ENCODE peak calls at places on chromosomes 3 and 15, in six cellular contexts. One of them, this sample, is unnamed.

GRCh38 chr3:42750834-42751233 is 22.2 kb downstream of the CCDC13 start:
- DNase-seq in naive thymus-derived CD8-positive, alpha-beta T cell: no peak
- DNase-seq in GDM1: no peak
- DNase-seq in HCT116: no peak
- DNase-seq in anterior cingulate cortex: no peak
- DNase-seq in hypothalamus: no peak
- DNase-seq in this sample: no peak

GRCh38 chr3:129410971-129411370 is 17.5 kb downstream of the EFCAB12 start:
- DNase-seq in naive thymus-derived CD8-positive, alpha-beta T cell: no peak
- DNase-seq in GDM1: no peak
- DNase-seq in HCT116: no peak
- DNase-seq in anterior cingulate cortex: no peak
- DNase-seq in hypothalamus: no peak
- DNase-seq in this sample: no peak

GRCh38 chr3:134709563-134710312 is 58.9 kb upstream of the KY start:
- DNase-seq in naive thymus-derived CD8-positive, alpha-beta T cell: no peak
- DNase-seq in GDM1: no peak
- DNase-seq in HCT116: no peak
- DNase-seq in anterior cingulate cortex: no peak
- DNase-seq in hypothalamus: no peak
- DNase-seq in this sample: no peak

GRCh38 chr3:112629425-112629824 is 11.5 kb downstream of the CCDC80 start:
- DNase-seq in naive thymus-derived CD8-positive, alpha-beta T cell: no peak
- DNase-seq in GDM1: peak; percentile 47
- DNase-seq in HCT116: peak; percentile 28
- DNase-seq in anterior cingulate cortex: no peak
- DNase-seq in hypothalamus: peak; percentile 34
- DNase-seq in this sample: peak; percentile 12

GRCh38 chr3:154598166-154598565 is 168.2 kb upstream of the GPR149 start:
- DNase-seq in naive thymus-derived CD8-positive, alpha-beta T cell: no peak
- DNase-seq in GDM1: no peak
- DNase-seq in HCT116: no peak
- DNase-seq in anterior cingulate cortex: no peak
- DNase-seq in hypothalamus: no peak
- DNase-seq in this sample: no peak

GRCh38 chr15:89814112-89814742 is 425 bp downstream of the ANPEP start:
- DNase-seq in naive thymus-derived CD8-positive, alpha-beta T cell: no peak
- DNase-seq in GDM1: no peak
- DNase-seq in HCT116: no peak
- DNase-seq in anterior cingulate cortex: no peak
- DNase-seq in hypothalamus: no peak
- DNase-seq in this sample: no peak

GRCh38 chr15:48021336-48022086 is 99.3 kb upstream of the SLC24A5 start:
- DNase-seq in naive thymus-derived CD8-positive, alpha-beta T cell: no peak
- DNase-seq in GDM1: no peak
- DNase-seq in HCT116: no peak
- DNase-seq in anterior cingulate cortex: no peak
- DNase-seq in hypothalamus: no peak
- DNase-seq in this sample: no peak

GRCh38 chr3:46715507-46716175 is 2.0 kb downstream of the PRSS50 start:
- DNase-seq in naive thymus-derived CD8-positive, alpha-beta T cell: no peak
- DNase-seq in GDM1: no peak
- DNase-seq in HCT116: no peak
- DNase-seq in anterior cingulate cortex: no peak
- DNase-seq in hypothalamus: no peak
- DNase-seq in this sample: no peak

GRCh38 chr3:12369598-12369997 is 80.7 kb downstream of the PPARG start:
- DNase-seq in naive thymus-derived CD8-positive, alpha-beta T cell: no peak
- DNase-seq in GDM1: no peak
- DNase-seq in HCT116: no peak
- DNase-seq in anterior cingulate cortex: no peak
- DNase-seq in hypothalamus: no peak
- DNase-seq in this sample: no peak

GRCh38 chr3:187744169-187745151 is 808 bp downstream of the BCL6 start:
- DNase-seq in naive thymus-derived CD8-positive, alpha-beta T cell: no peak
- DNase-seq in GDM1: no peak
- DNase-seq in HCT116: no peak
- DNase-seq in anterior cingulate cortex: peak; percentile 40
- DNase-seq in hypothalamus: no peak
- DNase-seq in this sample: peak; percentile 35

GRCh38 chr15:68829068-68829467 is 8.4 kb upstream of the ANP32A start:
- DNase-seq in naive thymus-derived CD8-positive, alpha-beta T cell: no peak
- DNase-seq in GDM1: no peak
- DNase-seq in HCT116: no peak
- DNase-seq in anterior cingulate cortex: no peak
- DNase-seq in hypothalamus: no peak
- DNase-seq in this sample: peak; percentile 81

GRCh38 chr3:41167722-41168497 is 31.4 kb upstream of the CTNNB1 start:
- DNase-seq in naive thymus-derived CD8-positive, alpha-beta T cell: no peak
- DNase-seq in GDM1: no peak
- DNase-seq in HCT116: no peak
- DNase-seq in anterior cingulate cortex: no peak
- DNase-seq in hypothalamus: no peak
- DNase-seq in this sample: no peak

GRCh38 chr3:105518806-105519418 is 152.2 kb downstream of the ALCAM start:
- DNase-seq in naive thymus-derived CD8-positive, alpha-beta T cell: no peak
- DNase-seq in GDM1: peak; percentile 35
- DNase-seq in HCT116: peak; percentile 54
- DNase-seq in anterior cingulate cortex: no peak
- DNase-seq in hypothalamus: no peak
- DNase-seq in this sample: no peak

GRCh38 chr3:60177726-60178125 is 1073.5 kb downstream of the FHIT start:
- DNase-seq in naive thymus-derived CD8-positive, alpha-beta T cell: no peak
- DNase-seq in GDM1: no peak
- DNase-seq in HCT116: no peak
- DNase-seq in anterior cingulate cortex: no peak
- DNase-seq in hypothalamus: no peak
- DNase-seq in this sample: no peak

GRCh38 chr3:42703695-42704025 is 1.1 kb upstream of the HHATL start:
- DNase-seq in naive thymus-derived CD8-positive, alpha-beta T cell: no peak
- DNase-seq in GDM1: no peak
- DNase-seq in HCT116: no peak
- DNase-seq in anterior cingulate cortex: no peak
- DNase-seq in hypothalamus: no peak
- DNase-seq in this sample: no peak

GRCh38 chr3:175741951-175742350 is 882.8 kb downstream of the NAALADL2 start:
- DNase-seq in naive thymus-derived CD8-positive, alpha-beta T cell: no peak
- DNase-seq in GDM1: no peak
- DNase-seq in HCT116: no peak
- DNase-seq in anterior cingulate cortex: no peak
- DNase-seq in hypothalamus: no peak
- DNase-seq in this sample: no peak

GRCh38 chr15:40590635-40591105 is 3.4 kb upstream of the KNL1 start:
- DNase-seq in naive thymus-derived CD8-positive, alpha-beta T cell: no peak
- DNase-seq in GDM1: no peak
- DNase-seq in HCT116: no peak
- DNase-seq in anterior cingulate cortex: no peak
- DNase-seq in hypothalamus: no peak
- DNase-seq in this sample: no peak

GRCh38 chr3:172647823-172648222 is 63.0 kb downstream of the NCEH1 start:
- DNase-seq in naive thymus-derived CD8-positive, alpha-beta T cell: no peak
- DNase-seq in GDM1: no peak
- DNase-seq in HCT116: peak; percentile 43
- DNase-seq in anterior cingulate cortex: no peak
- DNase-seq in hypothalamus: no peak
- DNase-seq in this sample: no peak

GRCh38 chr15:29857196-29857595 is 34.9 kb upstream of the TJP1 start:
- DNase-seq in naive thymus-derived CD8-positive, alpha-beta T cell: no peak
- DNase-seq in GDM1: no peak
- DNase-seq in HCT116: no peak
- DNase-seq in anterior cingulate cortex: no peak
- DNase-seq in hypothalamus: no peak
- DNase-seq in this sample: no peak

GRCh38 chr3:184261270-184262165 is at the start of gene CAMK2N2:
- DNase-seq in naive thymus-derived CD8-positive, alpha-beta T cell: no peak
- DNase-seq in GDM1: no peak
- DNase-seq in HCT116: no peak
- DNase-seq in anterior cingulate cortex: peak; percentile 50
- DNase-seq in hypothalamus: peak; percentile 50
- DNase-seq in this sample: peak; percentile 66

GRCh38 chr3:149963485-149963884 is 7.2 kb downstream of the PFN2 start:
- DNase-seq in naive thymus-derived CD8-positive, alpha-beta T cell: no peak
- DNase-seq in GDM1: no peak
- DNase-seq in HCT116: no peak
- DNase-seq in anterior cingulate cortex: no peak
- DNase-seq in hypothalamus: no peak
- DNase-seq in this sample: no peak